ENCODE peak calls at places on chromosomes 6 and 20, in four cellular contexts. O, R, W and P are unnamed samples.

GRCh38 chr6:75963569-75963968 is 108.9 kb downstream of the IMPG1 start:
- DNase-seq in O (no peak), R (no peak), W (no peak), P (no peak)

GRCh38 chr6:137013738-137014602 is 30.8 kb downstream of the IL20RA start:
- DNase-seq in O (no peak), R (peak; percentile 30), W (peak; percentile 66), P (no peak)

GRCh38 chr20:5491463-5491862 is 174.7 kb upstream of the PROKR2 start:
- DNase-seq in O (no peak), R (no peak), W (no peak), P (no peak)

GRCh38 chr6:118588626-118589025 is 40.5 kb downstream of the PLN start:
- DNase-seq in O (no peak), R (no peak), W (no peak), P (no peak)

GRCh38 chr20:46695888-46696287 is 6.6 kb upstream of the TP53RK start:
- DNase-seq in O (no peak), R (no peak), W (peak; percentile 44), P (no peak)

GRCh38 chr6:157822221-157823000 is 635 bp upstream of the SNX9 start:
- DNase-seq in O (no peak), R (no peak), W (no peak), P (no peak)

GRCh38 chr20:32893878-32894483 is 35.3 kb downstream of the EFCAB8 start:
- DNase-seq in O (peak; percentile 21), R (peak; percentile 18), W (no peak), P (no peak)

GRCh38 chr6:1244941-1245340 is 67.0 kb upstream of the FOXQ1 start:
- DNase-seq in O (no peak), R (no peak), W (no peak), P (no peak)

GRCh38 chr6:25217275-25217674 is 61.9 kb upstream of the CARMIL1 start:
- DNase-seq in O (no peak), R (no peak), W (no peak), P (no peak)

GRCh38 chr6:82867946-82868345 is 197.7 kb downstream of the UBE3D start:
- DNase-seq in O (no peak), R (no peak), W (no peak), P (no peak)

GRCh38 chr6:149331043-149331807 is 13.7 kb downstream of the TAB2 start:
- DNase-seq in O (no peak), R (peak; percentile 33), W (no peak), P (no peak)

GRCh38 chr6:114218421-114218820 is 124.4 kb downstream of the HS3ST5 start:
- DNase-seq in O (no peak), R (no peak), W (no peak), P (no peak)

GRCh38 chr6:4021862-4022715 is 56.8 kb downstream of the FAM217A start:
- DNase-seq in O (no peak), R (no peak), W (no peak), P (no peak)

GRCh38 chr20:17612287-17612974 is 42.6 kb downstream of the DSTN start:
- DNase-seq in O (peak; percentile 60), R (no peak), W (no peak), P (peak; percentile 31)

GRCh38 chr20:20393207-20393606 is 25.3 kb downstream of the INSM1 start:
- DNase-seq in O (no peak), R (no peak), W (no peak), P (peak; percentile 21)

GRCh38 chr6:169843110-169843509 is 91.7 kb downstream of the ERMARD start:
- DNase-seq in O (no peak), R (no peak), W (no peak), P (no peak)

GRCh38 chr6:122289721-122290501 is 109.5 kb upstream of the HSF2 start:
- DNase-seq in O (no peak), R (no peak), W (peak; percentile 32), P (peak; percentile 11)

GRCh38 chr6:12062605-12063004 is 50.5 kb downstream of the HIVEP1 start:
- DNase-seq in O (no peak), R (no peak), W (no peak), P (no peak)

GRCh38 chr20:22752324-22752723 is 168.0 kb upstream of the FOXA2 start:
- DNase-seq in O (no peak), R (no peak), W (no peak), P (no peak)

GRCh38 chr20:54197621-54198604 is 10.0 kb upstream of the PFDN4 start:
- DNase-seq in O (no peak), R (no peak), W (peak; percentile 52), P (no peak)

GRCh38 chr6:166999845-167000253 is 652 bp downstream of the CEP43 start:
- DNase-seq in O (no peak), R (peak; percentile 10), W (peak; percentile 64), P (no peak)

GRCh38 chr20:59141818-59142581 is 21.6 kb upstream of the ZNF831 start:
- DNase-seq in O (no peak), R (no peak), W (peak; percentile 46), P (no peak)

GRCh38 chr6:42137192-42137753 is 5.1 kb downstream of the C6orf132 start:
- DNase-seq in O (no peak), R (no peak), W (peak; percentile 68), P (no peak)

GRCh38 chr6:43924222-43924702 is 154.3 kb downstream of the VEGFA start:
- DNase-seq in O (peak; percentile 73), R (peak; percentile 13), W (no peak), P (no peak)

GRCh38 chr6:111175135-111175534 is 87.8 kb downstream of the SLC16A10 start:
- DNase-seq in O (no peak), R (no peak), W (no peak), P (no peak)